ENCODE peak calls at places on chromosomes 4 and X, in eight cellular contexts. Y is right atrium auricular region; Z is NAMALWA; U is AG08396; P is GDM1; E is DMS 273 treated with DMSO at 0.1 percent for 48 hours; L is effector memory CD8-positive, alpha-beta T cell; H is activated naive CD8-positive, alpha-beta T cell treated with anti-CD3 and anti-CD28 coated beads, Interleukin-2, amount 10 ng/mL, durations not matched to agents 7 days and 5 days. A is an unnamed sample.

GRCh38 chr4:125316391-125316780 is 1.6 kb downstream of the FAT4 start:
- DNase-seq in Y (peak), Z (no peak), U (peak), P (no peak), E (no peak), L (no peak), H (peak), A (no peak)

GRCh38 chrX:56615282-56615681 is 51.9 kb downstream of the UBQLN2 start:
- DNase-seq in Y (no peak), Z (no peak), U (no peak), P (no peak), E (no peak), L (no peak), H (no peak), A (no peak)

GRCh38 chr4:3302164-3302785 is 9.5 kb downstream of the RGS12 start:
- DNase-seq in Y (no peak), Z (peak), U (peak), P (no peak), E (no peak), L (peak), H (peak), A (peak)

GRCh38 chrX:110741213-110741796 is 54.3 kb downstream of the CHRDL1 start:
- DNase-seq in Y (no peak), Z (no peak), U (peak), P (no peak), E (no peak), L (no peak), H (no peak), A (no peak)

GRCh38 chr4:93409035-93409434 is 419.5 kb upstream of the ATOH1 start:
- DNase-seq in Y (no peak), Z (peak), U (no peak), P (no peak), E (no peak), L (no peak), H (no peak), A (peak)

GRCh38 chr4:70728096-70728495 is 6.3 kb downstream of the RUFY3 start:
- DNase-seq in Y (no peak), Z (no peak), U (no peak), P (no peak), E (no peak), L (no peak), H (no peak), A (no peak)

GRCh38 chr4:170423137-170423536 is 333.4 kb upstream of the AADAT start:
- DNase-seq in Y (no peak), Z (no peak), U (no peak), P (no peak), E (no peak), L (no peak), H (no peak), A (no peak)

GRCh38 chr4:127698789-127699200 is 31.4 kb upstream of the SLC25A31 start:
- DNase-seq in Y (no peak), Z (no peak), U (peak), P (no peak), E (no peak), L (no peak), H (no peak), A (peak)

GRCh38 chrX:9019151-9019550 is 14.8 kb downstream of the FAM9B start:
- DNase-seq in Y (no peak), Z (no peak), U (no peak), P (no peak), E (no peak), L (no peak), H (no peak), A (no peak)

GRCh38 chrX:104972737-104973136 is 247.8 kb downstream of the TEX13A start:
- DNase-seq in Y (no peak), Z (no peak), U (no peak), P (no peak), E (no peak), L (no peak), H (no peak), A (no peak)

GRCh38 chr4:180610317-180610716 is 1632.9 kb upstream of the TENM3 start:
- DNase-seq in Y (no peak), Z (no peak), U (no peak), P (no peak), E (no peak), L (no peak), H (no peak), A (no peak)

A was measured in Kasumi-1.